ENCODE peak calls at places on chromosomes 1 and 21, in five cellular contexts. One of them, this sample, is unnamed.

GRCh38 chr21:42092805-42093590 is 21.9 kb downstream of the UMODL1 start:
- DNase-seq in iPS DF 6.9: no peak
- DNase-seq in GM12878: no peak
- DNase-seq in body of pancreas: no peak
- DNase-seq in astrocyte of the cerebellum: peak; percentile 60
- DNase-seq in this sample: no peak

GRCh38 chr21:29343517-29343916 is 44.8 kb downstream of the BACH1 start:
- DNase-seq in astrocyte of the cerebellum: peak; percentile 54
- DNase-seq in body of pancreas: no peak
- DNase-seq in iPS DF 6.9: no peak
- DNase-seq in GM12878: no peak
- DNase-seq in this sample: no peak

GRCh38 chr1:87226341-87226760 is 102.3 kb upstream of the LMO4 start:
- DNase-seq in iPS DF 6.9: peak; percentile 18
- DNase-seq in astrocyte of the cerebellum: peak; percentile 99
- DNase-seq in body of pancreas: peak; percentile 69
- DNase-seq in GM12878: no peak
- DNase-seq in this sample: peak; percentile 85

GRCh38 chr1:119136401-119136800 is 4.1 kb downstream of the WARS2 start:
- DNase-seq in GM12878: no peak
- DNase-seq in iPS DF 6.9: no peak
- DNase-seq in astrocyte of the cerebellum: no peak
- DNase-seq in body of pancreas: no peak
- DNase-seq in this sample: no peak

GRCh38 chr1:201346337-201346939 is 31.0 kb downstream of the TNNT2 start:
- DNase-seq in iPS DF 6.9: peak; percentile 54
- DNase-seq in body of pancreas: peak; percentile 47
- DNase-seq in GM12878: no peak
- DNase-seq in astrocyte of the cerebellum: peak; percentile 24
- DNase-seq in this sample: no peak

GRCh38 chr1:55507578-55507931 is 292.4 kb upstream of the USP24 start:
- DNase-seq in GM12878: no peak
- DNase-seq in astrocyte of the cerebellum: no peak
- DNase-seq in iPS DF 6.9: no peak
- DNase-seq in body of pancreas: no peak
- DNase-seq in this sample: no peak

GRCh38 chr1:224430511-224431113 is 4.0 kb downstream of the WDR26 start:
- DNase-seq in iPS DF 6.9: no peak
- DNase-seq in body of pancreas: no peak
- DNase-seq in astrocyte of the cerebellum: peak; percentile 55
- DNase-seq in GM12878: no peak
- DNase-seq in this sample: no peak

GRCh38 chr1:101182627-101183387 is 54.0 kb upstream of the S1PR1 start:
- DNase-seq in astrocyte of the cerebellum: no peak
- DNase-seq in body of pancreas: no peak
- DNase-seq in iPS DF 6.9: no peak
- DNase-seq in GM12878: no peak
- DNase-seq in this sample: no peak

GRCh38 chr1:233477359-233477758 is 136.5 kb upstream of the KCNK1 start:
- DNase-seq in astrocyte of the cerebellum: no peak
- DNase-seq in GM12878: no peak
- DNase-seq in body of pancreas: no peak
- DNase-seq in iPS DF 6.9: no peak
- DNase-seq in this sample: no peak

GRCh38 chr1:55929652-55930051 is 649.7 kb downstream of the PLPP3 start:
- DNase-seq in body of pancreas: no peak
- DNase-seq in iPS DF 6.9: no peak
- DNase-seq in astrocyte of the cerebellum: no peak
- DNase-seq in GM12878: no peak
- DNase-seq in this sample: no peak

GRCh38 chr1:231395051-231395995 is 26.8 kb downstream of the EGLN1 start:
- DNase-seq in GM12878: no peak
- DNase-seq in iPS DF 6.9: no peak
- DNase-seq in body of pancreas: no peak
- DNase-seq in astrocyte of the cerebellum: peak; percentile 93
- DNase-seq in this sample: no peak

GRCh38 chr1:220878223-220879081 is 791 bp upstream of the HLX start:
- DNase-seq in astrocyte of the cerebellum: no peak
- DNase-seq in GM12878: no peak
- DNase-seq in body of pancreas: peak; percentile 27
- DNase-seq in iPS DF 6.9: no peak
- DNase-seq in this sample: no peak

GRCh38 chr21:30733026-30733425 is 14.0 kb downstream of the KRTAP21-2 start:
- DNase-seq in astrocyte of the cerebellum: no peak
- DNase-seq in iPS DF 6.9: no peak
- DNase-seq in body of pancreas: no peak
- DNase-seq in GM12878: no peak
- DNase-seq in this sample: no peak

GRCh38 chr21:29080454-29080930 is 7.0 kb upstream of the CCT8 start:
- DNase-seq in iPS DF 6.9: no peak
- DNase-seq in GM12878: no peak
- DNase-seq in body of pancreas: no peak
- DNase-seq in astrocyte of the cerebellum: no peak
- DNase-seq in this sample: no peak

GRCh38 chr1:171480035-171480434 is 5.3 kb upstream of the PRRC2C start:
- DNase-seq in iPS DF 6.9: no peak
- DNase-seq in body of pancreas: no peak
- DNase-seq in GM12878: no peak
- DNase-seq in astrocyte of the cerebellum: no peak
- DNase-seq in this sample: no peak

GRCh38 chr1:233025156-233025555 is 74.7 kb downstream of the NTPCR start:
- DNase-seq in iPS DF 6.9: peak; percentile 22
- DNase-seq in body of pancreas: peak; percentile 57
- DNase-seq in GM12878: no peak
- DNase-seq in astrocyte of the cerebellum: peak; percentile 12
- DNase-seq in this sample: no peak

GRCh38 chr1:170461762-170462384 is 70.1 kb upstream of the GORAB start:
- DNase-seq in astrocyte of the cerebellum: peak; percentile 54
- DNase-seq in GM12878: no peak
- DNase-seq in body of pancreas: no peak
- DNase-seq in iPS DF 6.9: no peak
- DNase-seq in this sample: peak; percentile 62

GRCh38 chr1:209883341-209883971 is 54.6 kb upstream of the SYT14 start:
- DNase-seq in GM12878: no peak
- DNase-seq in iPS DF 6.9: no peak
- DNase-seq in astrocyte of the cerebellum: peak; percentile 85
- DNase-seq in body of pancreas: no peak
- DNase-seq in this sample: no peak

GRCh38 chr21:32884062-32884461 is 112.5 kb upstream of the PAXBP1 start:
- DNase-seq in body of pancreas: no peak
- DNase-seq in GM12878: no peak
- DNase-seq in astrocyte of the cerebellum: no peak
- DNase-seq in iPS DF 6.9: no peak
- DNase-seq in this sample: no peak

GRCh38 chr1:10694274-10694632 is 102.2 kb downstream of the CASZ1 start:
- DNase-seq in iPS DF 6.9: no peak
- DNase-seq in body of pancreas: no peak
- DNase-seq in GM12878: no peak
- DNase-seq in astrocyte of the cerebellum: no peak
- DNase-seq in this sample: no peak

GRCh38 chr1:12407050-12407961 is 177.5 kb downstream of the VPS13D start:
- DNase-seq in iPS DF 6.9: no peak
- DNase-seq in astrocyte of the cerebellum: peak; percentile 39
- DNase-seq in body of pancreas: peak; percentile 22
- DNase-seq in GM12878: peak; percentile 9
- DNase-seq in this sample: no peak

GRCh38 chr21:29237110-29238051 is 61.3 kb upstream of the BACH1 start:
- DNase-seq in iPS DF 6.9: no peak
- DNase-seq in body of pancreas: no peak
- DNase-seq in GM12878: no peak
- DNase-seq in astrocyte of the cerebellum: no peak
- DNase-seq in this sample: peak; percentile 67

GRCh38 chr1:176601358-176601757 is 138.4 kb downstream of the PAPPA2 start:
- DNase-seq in iPS DF 6.9: no peak
- DNase-seq in GM12878: no peak
- DNase-seq in astrocyte of the cerebellum: no peak
- DNase-seq in body of pancreas: no peak
- DNase-seq in this sample: no peak

GRCh38 chr1:25541889-25542658 is 1.3 kb upstream of the LDLRAP1 start:
- DNase-seq in iPS DF 6.9: no peak
- DNase-seq in body of pancreas: no peak
- DNase-seq in astrocyte of the cerebellum: no peak
- DNase-seq in GM12878: no peak
- DNase-seq in this sample: no peak

GRCh38 chr1:168304865-168305264 is 24.2 kb downstream of the TBX19 start:
- DNase-seq in astrocyte of the cerebellum: no peak
- DNase-seq in GM12878: no peak
- DNase-seq in body of pancreas: no peak
- DNase-seq in iPS DF 6.9: no peak
- DNase-seq in this sample: no peak

GRCh38 chr1:24276791-24277190 is 42.4 kb upstream of the GRHL3 start:
- DNase-seq in astrocyte of the cerebellum: no peak
- DNase-seq in GM12878: no peak
- DNase-seq in body of pancreas: no peak
- DNase-seq in iPS DF 6.9: no peak
- DNase-seq in this sample: no peak

GRCh38 chr1:77399250-77400086 is 117.6 kb downstream of the AK5 start:
- DNase-seq in astrocyte of the cerebellum: no peak
- DNase-seq in GM12878: no peak
- DNase-seq in body of pancreas: no peak
- DNase-seq in iPS DF 6.9: no peak
- DNase-seq in this sample: no peak

GRCh38 chr1:76176020-76176419 is 101.5 kb downstream of the ST6GALNAC3 start:
- DNase-seq in astrocyte of the cerebellum: no peak
- DNase-seq in body of pancreas: no peak
- DNase-seq in GM12878: no peak
- DNase-seq in iPS DF 6.9: no peak
- DNase-seq in this sample: no peak

GRCh38 chr1:39204441-39205081 is at the start of gene MACF1:
- DNase-seq in GM12878: no peak
- DNase-seq in body of pancreas: no peak
- DNase-seq in iPS DF 6.9: no peak
- DNase-seq in astrocyte of the cerebellum: peak; percentile 85
- DNase-seq in this sample: peak; percentile 55

GRCh38 chr1:229884765-229885164 is 182.3 kb upstream of the GALNT2 start:
- DNase-seq in iPS DF 6.9: no peak
- DNase-seq in body of pancreas: peak; percentile 86
- DNase-seq in GM12878: no peak
- DNase-seq in astrocyte of the cerebellum: no peak
- DNase-seq in this sample: peak; percentile 37

GRCh38 chr1:245225267-245225666 is 70.5 kb downstream of the KIF26B start:
- DNase-seq in astrocyte of the cerebellum: peak; percentile 20
- DNase-seq in GM12878: no peak
- DNase-seq in iPS DF 6.9: no peak
- DNase-seq in body of pancreas: no peak
- DNase-seq in this sample: no peak

GRCh38 chr1:50425376-50426107 is 2.3 kb upstream of the DMRTA2 start:
- DNase-seq in iPS DF 6.9: no peak
- DNase-seq in GM12878: no peak
- DNase-seq in astrocyte of the cerebellum: no peak
- DNase-seq in body of pancreas: no peak
- DNase-seq in this sample: no peak

GRCh38 chr1:50423670-50424000 is 392 bp upstream of the DMRTA2 start:
- DNase-seq in body of pancreas: no peak
- DNase-seq in iPS DF 6.9: no peak
- DNase-seq in astrocyte of the cerebellum: no peak
- DNase-seq in GM12878: no peak
- DNase-seq in this sample: no peak

GRCh38 chr1:50424045-50424939 is 1.0 kb upstream of the DMRTA2 start:
- DNase-seq in iPS DF 6.9: no peak
- DNase-seq in GM12878: no peak
- DNase-seq in astrocyte of the cerebellum: no peak
- DNase-seq in body of pancreas: no peak
- DNase-seq in this sample: no peak

GRCh38 chr1:50426108-50426700 is 3.0 kb upstream of the DMRTA2 start:
- DNase-seq in iPS DF 6.9: no peak
- DNase-seq in body of pancreas: no peak
- DNase-seq in astrocyte of the cerebellum: no peak
- DNase-seq in GM12878: no peak
- DNase-seq in this sample: no peak

GRCh38 chr1:50424940-50425375 is 1.7 kb upstream of the DMRTA2 start:
- DNase-seq in body of pancreas: no peak
- DNase-seq in iPS DF 6.9: no peak
- DNase-seq in astrocyte of the cerebellum: no peak
- DNase-seq in GM12878: no peak
- DNase-seq in this sample: no peak
- H3K4me3 ChIP-seq in body of pancreas: no peak overlapping the region
- H3K4me3 ChIP-seq in iPS DF 6.9: no peak overlapping the region
- H3K4me3 ChIP-seq in astrocyte of the cerebellum: no peak overlapping the region
- H3K4me3 ChIP-seq in GM12878: peak overlapping the region; percentile 67
- H3K4me3 ChIP-seq in this sample: no peak overlapping the region

GRCh38 chr21:15060776-15061175 is 4.0 kb downstream of the NRIP1 start:
- DNase-seq in iPS DF 6.9: no peak
- DNase-seq in body of pancreas: no peak
- DNase-seq in GM12878: no peak
- DNase-seq in astrocyte of the cerebellum: no peak
- DNase-seq in this sample: no peak

GRCh38 chr21:15061747-15062146 is 3.1 kb downstream of the NRIP1 start:
- DNase-seq in GM12878: no peak
- DNase-seq in body of pancreas: no peak
- DNase-seq in astrocyte of the cerebellum: no peak
- DNase-seq in iPS DF 6.9: no peak
- DNase-seq in this sample: no peak

GRCh38 chr21:15062566-15062965 is 2.2 kb downstream of the NRIP1 start:
- DNase-seq in astrocyte of the cerebellum: no peak
- DNase-seq in GM12878: no peak
- DNase-seq in body of pancreas: no peak
- DNase-seq in iPS DF 6.9: no peak
- DNase-seq in this sample: no peak

GRCh38 chr21:15059397-15059796 is 5.4 kb downstream of the NRIP1 start:
- DNase-seq in iPS DF 6.9: no peak
- DNase-seq in body of pancreas: no peak
- DNase-seq in GM12878: no peak
- DNase-seq in astrocyte of the cerebellum: no peak
- DNase-seq in this sample: no peak

GRCh38 chr21:15061284-15061683 is 3.5 kb downstream of the NRIP1 start:
- DNase-seq in body of pancreas: no peak
- DNase-seq in iPS DF 6.9: no peak
- DNase-seq in GM12878: no peak
- DNase-seq in astrocyte of the cerebellum: no peak
- DNase-seq in this sample: no peak
- H3K4me3 ChIP-seq in body of pancreas: no peak overlapping the region
- H3K4me3 ChIP-seq in iPS DF 6.9: no peak overlapping the region
- H3K4me3 ChIP-seq in GM12878: peak overlapping the region; percentile 83
- H3K4me3 ChIP-seq in astrocyte of the cerebellum: peak overlapping the region; percentile 78
- H3K4me3 ChIP-seq in this sample: no peak overlapping the region

GRCh38 chr1:58619286-58620054 is 42.4 kb upstream of the TACSTD2 start:
- DNase-seq in astrocyte of the cerebellum: no peak
- DNase-seq in body of pancreas: peak; percentile 38
- DNase-seq in iPS DF 6.9: no peak
- DNase-seq in GM12878: no peak
- DNase-seq in this sample: no peak
- H3K4me3 ChIP-seq in astrocyte of the cerebellum: no peak overlapping the region
- H3K4me3 ChIP-seq in body of pancreas: no peak overlapping the region
- H3K4me3 ChIP-seq in iPS DF 6.9: no peak overlapping the region
- H3K4me3 ChIP-seq in GM12878: no peak overlapping the region
- H3K4me3 ChIP-seq in this sample: no peak overlapping the region

DNA sequence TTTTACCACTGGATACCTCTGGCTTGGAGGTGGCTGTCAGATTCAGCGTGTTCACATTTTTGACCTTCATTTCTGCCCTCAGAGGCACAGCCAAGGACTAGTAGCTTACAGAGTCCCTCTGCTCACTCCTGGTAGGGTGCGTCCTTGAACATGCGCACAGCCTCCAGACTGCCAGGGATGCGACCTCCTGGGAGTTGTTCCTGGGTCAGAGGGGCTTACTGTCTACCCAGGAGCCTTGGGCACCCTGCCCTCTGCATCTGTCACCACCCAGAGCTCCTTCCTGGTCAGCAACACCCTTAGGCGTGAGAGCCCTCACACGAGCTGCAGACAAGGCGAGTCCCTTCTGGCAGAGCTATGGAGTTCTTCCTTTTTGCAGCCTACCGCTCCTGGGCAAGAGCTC is 1.7 kb downstream of the SLX9 start:
- DNase-seq in GM12878: no peak
- DNase-seq in iPS DF 6.9: no peak
- DNase-seq in astrocyte of the cerebellum: no peak
- DNase-seq in body of pancreas: no peak
- DNase-seq in this sample: no peak
- H3K4me3 ChIP-seq in GM12878: peak overlapping the region; percentile 92
- H3K4me3 ChIP-seq in iPS DF 6.9: no peak overlapping the region
- H3K4me3 ChIP-seq in astrocyte of the cerebellum: no peak overlapping the region
- H3K4me3 ChIP-seq in body of pancreas: no peak overlapping the region
- H3K4me3 ChIP-seq in this sample: no peak overlapping the region